ENCODE peak calls at places on chromosomes 6 and 20, in five cellular contexts. E, I, P, W and Y are unnamed samples.

GRCh38 chr6:109252261-109253041 is 129.8 kb downstream of the CD164 start:
- DNase-seq in E (no peak), I (no peak), P (no peak), W (no peak), Y (no peak)

GRCh38 chr20:50724851-50725721 is 6.3 kb upstream of the PARD6B start:
- DNase-seq in E (peak; percentile 76), I (peak; percentile 99), P (no peak), W (peak; percentile 98), Y (peak; percentile 75)

GRCh38 chr6:149335924-149336323 is 18.4 kb downstream of the TAB2 start:
- DNase-seq in E (peak; percentile 35), I (peak; percentile 74), P (no peak), W (peak; percentile 82), Y (no peak)

GRCh38 chr6:48826884-48827701 is 636.0 kb downstream of the MMUT start:
- DNase-seq in E (peak; percentile 8), I (peak; percentile 93), P (no peak), W (peak; percentile 99), Y (peak; percentile 13)

GRCh38 chr20:44038681-44039123 is 124.0 kb downstream of the TOX2 start:
- DNase-seq in E (no peak), I (no peak), P (no peak), W (no peak), Y (peak; percentile 10)

GRCh38 chr20:1322511-1323245 is 6.3 kb downstream of the SDCBP2 start:
- DNase-seq in E (peak; percentile 80), I (peak; percentile 98), P (no peak), W (peak; percentile 96), Y (no peak)

GRCh38 chr20:62710886-62711702 is 2.5 kb downstream of the NTSR1 start:
- DNase-seq in E (no peak), I (no peak), P (peak; percentile 22), W (no peak), Y (no peak)

GRCh38 chr6:52609968-52610367 is 33.1 kb upstream of the TRAM2 start:
- DNase-seq in E (no peak), I (no peak), P (no peak), W (no peak), Y (peak; percentile 60)

GRCh38 chr20:41081276-41081814 is 52.7 kb downstream of the TOP1 start:
- DNase-seq in E (no peak), I (peak; percentile 50), P (no peak), W (peak; percentile 67), Y (no peak)

GRCh38 chr6:149363154-149363553 is 36.9 kb upstream of the SUMO4 start:
- DNase-seq in E (no peak), I (no peak), P (no peak), W (no peak), Y (peak; percentile 49)

GRCh38 chr6:21305827-21306469 is 287.6 kb upstream of the SOX4 start:
- DNase-seq in E (no peak), I (peak; percentile 61), P (no peak), W (peak; percentile 30), Y (peak; percentile 17)

GRCh38 chr6:26184492-26184891 is 97.3 kb downstream of the HFE start:
- DNase-seq in E (no peak), I (no peak), P (no peak), W (no peak), Y (no peak)

GRCh38 chr20:48847498-48848205 is 19.9 kb upstream of the PREX1 start:
- DNase-seq in E (no peak), I (no peak), P (no peak), W (no peak), Y (no peak)

GRCh38 chr6:23106951-23107350 is 537.6 kb downstream of the HDGFL1 start:
- DNase-seq in E (no peak), I (peak; percentile 79), P (no peak), W (peak; percentile 90), Y (no peak)

GRCh38 chr6:138528137-138528536 is 28.8 kb upstream of the NHSL1 start:
- DNase-seq in E (no peak), I (no peak), P (no peak), W (peak; percentile 48), Y (no peak)

GRCh38 chr6:11495565-11496145 is 41.9 kb upstream of the TMEM170B start:
- DNase-seq in E (no peak), I (no peak), P (no peak), W (no peak), Y (no peak)

GRCh38 chr6:130600880-130601341 is 226.3 kb upstream of the SMLR1 start:
- DNase-seq in E (no peak), I (peak; percentile 55), P (no peak), W (peak; percentile 98), Y (peak; percentile 95)

GRCh38 chr20:33388268-33388667 is 13.1 kb downstream of the CDK5RAP1 start:
- DNase-seq in E (no peak), I (no peak), P (no peak), W (no peak), Y (no peak)

GRCh38 chr6:84976516-84977420 is 212.4 kb upstream of the TBX18 start:
- DNase-seq in E (no peak), I (no peak), P (no peak), W (no peak), Y (no peak)

GRCh38 chr6:123997223-123997622 is 193.6 kb downstream of the NKAIN2 start:
- DNase-seq in E (no peak), I (no peak), P (no peak), W (no peak), Y (no peak)

GRCh38 chr6:106256201-106256968 is 69.2 kb downstream of the ATG5 start:
- DNase-seq in E (no peak), I (no peak), P (no peak), W (peak; percentile 57), Y (no peak)

GRCh38 chr6:11536795-11537194 is 754 bp upstream of the TMEM170B start:
- DNase-seq in E (peak; percentile 4), I (peak; percentile 22), P (no peak), W (no peak), Y (peak; percentile 50)

GRCh38 chr6:40953486-40953885 is 85.5 kb downstream of the UNC5CL start:
- DNase-seq in E (no peak), I (no peak), P (no peak), W (no peak), Y (no peak)

GRCh38 chr20:51628533-51629398 is 86.2 kb upstream of the NFATC2 start:
- DNase-seq in E (no peak), I (peak; percentile 74), P (no peak), W (peak; percentile 91), Y (no peak)

GRCh38 chr6:112330071-112330876 is 16.9 kb upstream of the RFPL4B start:
- DNase-seq in E (no peak), I (peak; percentile 15), P (no peak), W (peak; percentile 60), Y (no peak)

GRCh38 chr6:11407403-11407802 is 130.1 kb upstream of the TMEM170B start:
- DNase-seq in E (no peak), I (no peak), P (no peak), W (no peak), Y (no peak)

GRCh38 chr6:143620461-143620860 is 57.3 kb upstream of the PHACTR2 start:
- DNase-seq in E (no peak), I (no peak), P (no peak), W (peak; percentile 34), Y (no peak)

GRCh38 chr6:120031837-120032236 is 682.3 kb upstream of the MAN1A1 start:
- DNase-seq in E (no peak), I (no peak), P (no peak), W (no peak), Y (no peak)

GRCh38 chr6:152595507-152595906 is 41.7 kb downstream of the SYNE1 start:
- DNase-seq in E (no peak), I (no peak), P (no peak), W (no peak), Y (peak; percentile 48)

GRCh38 chr6:95099410-95099809 is 477.9 kb upstream of the MANEA start:
- DNase-seq in E (no peak), I (no peak), P (no peak), W (peak; percentile 2), Y (no peak)

GRCh38 chr20:9635756-9636155 is 121.4 kb downstream of the LAMP5 start:
- DNase-seq in E (no peak), I (no peak), P (no peak), W (no peak), Y (no peak)

GRCh38 chr6:100865525-100865924 is 15.6 kb downstream of the ASCC3 start:
- DNase-seq in E (no peak), I (no peak), P (no peak), W (no peak), Y (no peak)

GRCh38 chr20:63627129-63627699 is 313 bp upstream of the GMEB2 start:
- DNase-seq in E (peak; percentile 96), I (peak; percentile 94), P (peak; percentile 93), W (peak; percentile 89), Y (peak; percentile 95)

GRCh38 chr6:138430361-138431145 is 26.5 kb downstream of the HEBP2 start:
- DNase-seq in E (no peak), I (no peak), P (no peak), W (no peak), Y (no peak)

GRCh38 chr6:37433657-37434271 is 743 bp downstream of the CMTR1 start:
- DNase-seq in E (peak; percentile 49), I (peak; percentile 34), P (peak; percentile 21), W (peak; percentile 24), Y (peak; percentile 22)

GRCh38 chr6:130190701-130191375 is 31.9 kb downstream of the SAMD3 start:
- DNase-seq in E (no peak), I (no peak), P (no peak), W (no peak), Y (no peak)

GRCh38 chr6:142702501-142703460 is 242.2 kb downstream of the HIVEP2 start:
- DNase-seq in E (peak; percentile 69), I (no peak), P (no peak), W (no peak), Y (peak; percentile 47)

DNA sequence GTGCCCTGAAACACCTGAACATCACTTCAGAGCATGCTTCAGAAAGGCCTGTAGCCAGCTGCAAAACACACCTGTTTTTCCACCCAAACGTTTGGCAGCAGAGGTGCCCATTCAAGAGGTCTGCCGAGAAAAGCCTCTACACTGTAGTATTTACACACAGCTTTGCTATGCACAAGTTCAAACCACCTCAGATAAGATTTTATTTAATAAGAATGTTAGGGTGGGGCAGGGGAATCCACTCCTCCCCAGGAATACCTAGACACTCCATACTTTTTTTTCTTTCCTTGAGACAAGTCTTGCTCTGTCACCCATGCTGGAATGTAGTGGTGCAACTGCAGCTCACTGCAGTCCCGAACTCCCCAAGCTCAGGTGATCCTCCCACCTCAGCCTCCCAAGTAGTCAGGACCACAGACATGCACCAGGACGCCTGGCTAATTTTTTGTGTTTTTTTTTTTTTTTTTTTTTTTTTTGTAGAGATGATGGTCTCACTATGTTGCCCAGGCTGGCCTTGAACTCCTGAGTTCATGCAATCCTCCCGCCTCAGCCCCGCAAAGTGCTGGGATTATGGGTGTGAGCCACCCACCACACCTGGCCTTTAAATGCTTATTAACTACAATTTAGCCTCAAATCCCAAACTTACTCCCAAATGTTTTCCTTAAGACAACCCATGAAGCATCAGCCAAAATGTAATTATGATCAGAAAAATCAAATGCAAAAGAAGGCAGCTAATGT is 9.7 kb downstream of the MRPL14 start:
- DNase-seq in E (no peak), I (no peak), P (no peak), W (peak; percentile 84), Y (no peak)
- H3K27ac ChIP-seq in E (no peak overlapping the region), I (peak overlapping the region; percentile 96), P (no peak overlapping the region), W (peak overlapping the region; percentile 72), Y (no peak overlapping the region)

GRCh38 chr20:13777171-13777601 is 7.5 kb downstream of the ESF1 start:
- DNase-seq in E (no peak), I (peak; percentile 54), P (no peak), W (peak; percentile 39), Y (no peak)
- H3K36me3 ChIP-seq in E (no peaks in the 10 kb centered on the region), I (peaks cover 77% of the 10 kb centered on the region), P (peaks cover 23% of the 10 kb centered on the region), W (peaks cover 2% of the 10 kb centered on the region), Y (peaks cover 2% of the 10 kb centered on the region)

GRCh38 chr6:145699462-145699861 is 35.9 kb downstream of the EPM2A start:
- DNase-seq in E (no peak), I (peak; percentile 68), P (no peak), W (peak; percentile 82), Y (no peak)
- H3K27ac ChIP-seq in E (no peak overlapping the region), I (no peak overlapping the region), P (no peak overlapping the region), W (no peak overlapping the region), Y (no peak overlapping the region)

GRCh38 chr20:46900826-46901225 is 6.2 kb downstream of the EYA2 start:
- DNase-seq in E (no peak), I (no peak), P (no peak), W (no peak), Y (no peak)
- H3K36me3 ChIP-seq in E (no peaks in the 10 kb centered on the region), I (no peaks in the 10 kb centered on the region), P (no peaks in the 10 kb centered on the region), W (no peaks in the 10 kb centered on the region), Y (no peaks in the 10 kb centered on the region)